ENCODE peak calls at places on chromosomes 16 and 17, in nine cellular contexts. L is adrenal gland, B is uterus, O is testis, D is K562, U is GM12878, A is lower leg skin, T is right lobe of liver, G is tibial nerve. H is an unnamed sample.

GRCh38 chr16:455453-455852 is 30.0 kb downstream of the RAB11FIP3 start:
- DNase-seq in L (no peak), B (no peak), O (no peak), D (no peak), U (no peak), A (no peak), T (no peak), G (no peak), H (no peak)

GRCh38 chr17:67619555-67619954 is 98.2 kb upstream of the NOL11 start:
- DNase-seq in L (peak), B (no peak), O (no peak), D (no peak), U (no peak), A (no peak), T (no peak), G (no peak), H (no peak)

GRCh38 chr17:67449885-67450755 is 73.0 kb downstream of the PITPNC1 start:
- DNase-seq in L (no peak), B (no peak), O (no peak), D (no peak), U (no peak), A (no peak), T (no peak), G (no peak), H (no peak)

GRCh38 chr17:27907976-27908558 is 14.9 kb upstream of the LYRM9 start:
- DNase-seq in L (no peak), B (no peak), O (no peak), D (peak), U (no peak), A (no peak), T (no peak), G (no peak), H (no peak)

GRCh38 chr17:35972945-35973332 is 8.4 kb downstream of the CCL16 start:
- DNase-seq in L (no peak), B (no peak), O (no peak), D (no peak), U (no peak), A (no peak), T (no peak), G (no peak), H (no peak)

GRCh38 chr17:74512624-74513084 is 18.6 kb downstream of the CD300LB start:
- DNase-seq in L (no peak), B (no peak), O (no peak), D (no peak), U (peak), A (peak), T (no peak), G (no peak), H (peak)

GRCh38 chr16:15559176-15559575 is 83.8 kb downstream of the MARF1 start:
- DNase-seq in L (no peak), B (no peak), O (no peak), D (no peak), U (no peak), A (no peak), T (no peak), G (no peak), H (no peak)

GRCh38 chr17:28529012-28529400 is 22.9 kb downstream of the FOXN1 start:
- DNase-seq in L (no peak), B (no peak), O (no peak), D (no peak), U (no peak), A (no peak), T (no peak), G (no peak), H (no peak)

GRCh38 chr16:66886914-66887313 is 6.6 kb downstream of the PDP2 start:
- DNase-seq in L (no peak), B (no peak), O (no peak), D (no peak), U (no peak), A (no peak), T (no peak), G (no peak), H (no peak)

GRCh38 chr17:29158096-29158495 is 22.1 kb downstream of the MYO18A start:
- DNase-seq in L (no peak), B (no peak), O (no peak), D (no peak), U (no peak), A (no peak), T (no peak), G (no peak), H (no peak)

GRCh38 chr16:1997591-1998359 is 8.0 kb downstream of the SYNGR3 start:
- DNase-seq in L (no peak), B (no peak), O (no peak), D (no peak), U (no peak), A (no peak), T (no peak), G (no peak), H (no peak)

GRCh38 chr17:8019665-8020064 is 17.2 kb downstream of the GUCY2D start:
- DNase-seq in L (no peak), B (no peak), O (no peak), D (no peak), U (no peak), A (peak), T (no peak), G (no peak), H (no peak)

GRCh38 chr16:89983550-89983949 is 35.0 kb downstream of the DEF8 start:
- DNase-seq in L (no peak), B (no peak), O (no peak), D (no peak), U (no peak), A (no peak), T (no peak), G (no peak), H (no peak)

GRCh38 chr16:63461248-63461841 is 1425.1 kb upstream of the CDH8 start:
- DNase-seq in L (no peak), B (peak), O (peak), D (peak), U (no peak), A (no peak), T (no peak), G (no peak), H (no peak)

GRCh38 chr16:68232335-68232734 is 3.6 kb downstream of the ESRP2 start:
- DNase-seq in L (no peak), B (no peak), O (no peak), D (no peak), U (no peak), A (peak), T (peak), G (no peak), H (no peak)

GRCh38 chr16:60642956-60643355 is 1393.3 kb downstream of the CDH8 start:
- DNase-seq in L (no peak), B (no peak), O (no peak), D (no peak), U (no peak), A (no peak), T (no peak), G (no peak), H (no peak)

GRCh38 chr16:28212532-28212873 is 738 bp upstream of the XPO6 start:
- DNase-seq in L (no peak), B (no peak), O (no peak), D (peak), U (no peak), A (no peak), T (no peak), G (no peak), H (no peak)

GRCh38 chr17:6276711-6277110 is 158.2 kb downstream of the AIPL1 start:
- DNase-seq in L (no peak), B (no peak), O (no peak), D (no peak), U (no peak), A (no peak), T (no peak), G (no peak), H (no peak)

GRCh38 chr17:49880291-49881053 is 32.6 kb upstream of the TAC4 start:
- DNase-seq in L (peak), B (peak), O (peak), D (peak), U (no peak), A (peak), T (peak), G (peak), H (peak)

GRCh38 chr17:1906622-1907021 is 76.8 kb downstream of the RPA1 start:
- DNase-seq in L (no peak), B (no peak), O (no peak), D (no peak), U (no peak), A (no peak), T (peak), G (no peak), H (no peak)

GRCh38 chr17:33725675-33726271 is 432.7 kb upstream of the ASIC2 start:
- DNase-seq in L (peak), B (no peak), O (peak), D (peak), U (no peak), A (no peak), T (peak), G (no peak), H (no peak)

GRCh38 chr16:54862529-54862928 is 68.1 kb upstream of the IRX5 start:
- DNase-seq in L (no peak), B (no peak), O (no peak), D (no peak), U (no peak), A (no peak), T (no peak), G (no peak), H (no peak)

GRCh38 chr17:51240275-51240674 is 19.6 kb downstream of the MBTD1 start:
- DNase-seq in L (no peak), B (no peak), O (no peak), D (no peak), U (no peak), A (no peak), T (no peak), G (no peak), H (no peak)

GRCh38 chr17:4742133-4742532 is 2.4 kb upstream of the CXCL16 start:
- DNase-seq in L (no peak), B (no peak), O (no peak), D (no peak), U (no peak), A (no peak), T (no peak), G (no peak), H (no peak)

GRCh38 chr16:70687172-70687531 is 1.3 kb upstream of the MTSS2 start:
- DNase-seq in L (no peak), B (no peak), O (no peak), D (peak), U (no peak), A (no peak), T (no peak), G (no peak), H (no peak)

GRCh38 chr17:75979705-75980187 is 706 bp downstream of the TEN1 start:
- DNase-seq in L (no peak), B (no peak), O (no peak), D (no peak), U (no peak), A (no peak), T (no peak), G (no peak), H (no peak)

GRCh38 chr16:83458612-83459011 is 349.2 kb upstream of the HSBP1 start:
- DNase-seq in L (no peak), B (no peak), O (no peak), D (no peak), U (peak), A (no peak), T (no peak), G (no peak), H (no peak)

GRCh38 chr17:61205931-61206330 is 193.7 kb upstream of the TBX2 start:
- DNase-seq in L (no peak), B (no peak), O (no peak), D (no peak), U (no peak), A (no peak), T (no peak), G (no peak), H (no peak)

GRCh38 chr16:30104090-30104489 is 8.1 kb upstream of the YPEL3 start:
- DNase-seq in L (no peak), B (no peak), O (no peak), D (no peak), U (no peak), A (no peak), T (no peak), G (no peak), H (no peak)

GRCh38 chr17:61431594-61432311 is 20.5 kb upstream of the TBX4 start:
- DNase-seq in L (no peak), B (no peak), O (no peak), D (no peak), U (no peak), A (no peak), T (no peak), G (no peak), H (no peak)

GRCh38 chr17:80123791-80124190 is 22.4 kb downstream of the GAA start:
- DNase-seq in L (peak), B (no peak), O (peak), D (no peak), U (no peak), A (peak), T (no peak), G (no peak), H (peak)

GRCh38 chr16:20849587-20850390 is 43.5 kb downstream of the REXO5 start:
- DNase-seq in L (peak), B (peak), O (peak), D (peak), U (no peak), A (peak), T (peak), G (peak), H (peak)

GRCh38 chr17:61700252-61700651 is 109.2 kb upstream of the NACA2 start:
- DNase-seq in L (no peak), B (no peak), O (no peak), D (no peak), U (no peak), A (no peak), T (no peak), G (no peak), H (no peak)

GRCh38 chr16:54673353-54673752 is 257.3 kb upstream of the IRX5 start:
- DNase-seq in L (no peak), B (no peak), O (no peak), D (no peak), U (no peak), A (no peak), T (no peak), G (no peak), H (no peak)

GRCh38 chr16:85611455-85612190 is 1.5 kb upstream of the GSE1 start:
- DNase-seq in L (peak), B (peak), O (peak), D (peak), U (no peak), A (peak), T (peak), G (peak), H (peak)
- TF ChIP-seq POLR2A in L (no peak), B (peak), O (no peak), D (peak), U (peak), A (no peak), T (peak), G (peak), H (no peak)

GRCh38 chr17:47253541-47254402 is at the start of gene ITGB3:
- DNase-seq in L (peak), B (peak), O (peak), D (peak), U (no peak), A (peak), T (peak), G (peak), H (peak)
- TF ChIP-seq POLR2A in L (no peak), B (peak), O (no peak), D (peak), U (peak), A (no peak), T (peak), G (peak), H (peak)

GRCh38 chr16:79533292-79533691 is 67.2 kb downstream of the MAF start:
- DNase-seq in L (no peak), B (no peak), O (no peak), D (no peak), U (no peak), A (no peak), T (no peak), G (no peak), H (no peak)
- TF ChIP-seq POLR2A in L (no peak), B (no peak), O (no peak), D (no peak), U (no peak), A (no peak), T (no peak), G (no peak), H (no peak)

GRCh38 chr17:38428150-38428642 is at the start of gene ARHGAP23:
- DNase-seq in L (peak), B (peak), O (peak), D (no peak), U (no peak), A (no peak), T (peak), G (no peak), H (no peak)
- TF ChIP-seq POLR2A in L (no peak), B (peak), O (no peak), D (no peak), U (no peak), A (no peak), T (no peak), G (peak), H (no peak)

DNA sequence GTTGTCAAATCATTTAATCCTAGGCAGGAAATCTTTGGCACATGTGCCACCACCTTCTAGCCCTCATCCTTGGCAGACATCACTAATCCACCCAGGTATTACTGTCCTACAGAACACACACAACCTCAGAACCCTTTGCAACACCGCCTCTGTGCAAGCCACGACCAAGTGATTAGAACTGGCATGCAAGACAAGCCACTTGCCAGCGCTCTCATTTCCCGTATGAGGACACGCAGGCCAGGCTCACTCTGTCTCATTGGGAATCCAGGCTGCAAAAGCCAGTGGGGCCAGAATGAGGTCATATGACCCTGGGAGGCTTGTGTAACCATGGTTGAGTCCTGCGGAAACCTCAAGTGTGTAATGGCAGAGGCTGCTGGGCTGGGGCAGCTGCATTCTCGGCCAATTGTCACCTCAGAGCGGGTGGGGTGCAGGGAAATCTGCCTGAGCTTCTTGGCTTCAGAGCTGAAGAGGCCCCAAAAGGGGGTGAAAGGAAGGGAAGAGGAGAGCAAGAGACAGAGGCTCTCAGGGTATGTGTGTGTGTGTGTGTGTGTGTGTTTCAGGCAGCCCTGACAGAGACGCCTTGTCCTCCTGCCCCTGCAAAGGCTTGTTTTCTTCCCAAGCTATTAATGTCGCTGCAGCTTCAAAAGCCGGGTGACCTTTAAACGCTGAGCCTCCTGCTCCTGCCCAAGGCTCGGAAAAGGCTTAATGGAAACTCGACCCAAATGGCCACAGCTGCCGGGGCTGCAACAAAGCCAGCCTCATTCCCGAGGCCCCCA is 43.2 kb upstream of the MRPS23 start:
- DNase-seq in L (peak), B (peak), O (peak), D (peak), U (no peak), A (peak), T (peak), G (peak), H (peak)
- TF ChIP-seq POLR2A in L (peak), B (peak), O (no peak), D (no peak), U (no peak), A (no peak), T (peak), G (no peak), H (no peak)

GRCh38 chr17:81831563-81831956 is 1.5 kb downstream of the MCRIP1 start:
- DNase-seq in L (no peak), B (no peak), O (no peak), D (peak), U (no peak), A (no peak), T (no peak), G (no peak), H (no peak)

GRCh38 chr17:81833921-81834830 is 674 bp downstream of the PPP1R27 start:
- DNase-seq in L (no peak), B (no peak), O (no peak), D (no peak), U (no peak), A (no peak), T (no peak), G (no peak), H (no peak)

GRCh38 chr17:81832608-81833159 is 407 bp downstream of the MCRIP1 start:
- DNase-seq in L (no peak), B (no peak), O (peak), D (peak), U (no peak), A (no peak), T (no peak), G (no peak), H (no peak)

GRCh38 chr17:81833160-81833920 is at the start of gene MCRIP1:
- DNase-seq in L (peak), B (peak), O (peak), D (peak), U (peak), A (peak), T (peak), G (peak), H (peak)

DNA sequence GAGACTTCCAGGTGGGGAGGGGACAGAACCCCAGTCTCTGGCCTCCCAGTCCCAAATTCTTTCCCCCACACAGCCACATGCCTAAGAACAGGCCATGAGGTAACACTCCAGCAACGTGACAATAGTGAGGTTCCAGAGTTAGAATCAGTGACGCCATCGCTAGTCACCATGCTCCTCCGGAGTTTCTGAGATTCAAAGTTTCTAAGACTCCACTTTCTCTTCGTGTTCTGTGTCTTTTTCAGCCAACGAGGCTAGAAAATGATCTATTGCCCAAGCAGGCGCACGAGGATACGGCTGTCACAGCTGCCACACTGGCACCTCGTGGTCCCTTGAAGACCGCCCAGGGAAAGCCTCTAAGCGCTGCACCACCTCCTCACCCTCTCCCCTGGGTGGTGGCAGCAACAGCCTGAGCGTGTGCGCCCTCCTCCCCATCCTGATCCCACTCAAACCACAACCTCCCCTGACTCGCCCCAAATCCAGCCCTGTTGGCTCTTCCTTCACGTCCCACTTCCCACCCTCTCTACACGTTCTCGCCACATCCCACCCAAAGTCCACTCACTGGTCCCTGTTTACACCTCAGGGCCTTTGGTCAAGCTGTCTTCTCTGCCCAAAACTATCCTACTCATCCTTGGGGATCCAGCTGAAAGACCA is 1.0 kb downstream of the MCRIP1 start:
- DNase-seq in L (no peak), B (no peak), O (peak), D (peak), U (no peak), A (no peak), T (no peak), G (no peak), H (no peak)
- TF ChIP-seq POLR2A in L (no peak), B (no peak), O (no peak), D (no peak), U (no peak), A (no peak), T (no peak), G (no peak), H (no peak)

GRCh38 chr17:82052638-82053059 is 951 bp downstream of the GPS1 start:
- DNase-seq in L (no peak), B (no peak), O (no peak), D (no peak), U (no peak), A (no peak), T (no peak), G (no peak), H (no peak)

GRCh38 chr17:82050761-82051641 is 610 bp downstream of the RFNG start:
- DNase-seq in L (no peak), B (no peak), O (no peak), D (no peak), U (no peak), A (no peak), T (peak), G (no peak), H (no peak)

GRCh38 chr17:82053556-82054263 is 2.0 kb downstream of the GPS1 start:
- DNase-seq in L (no peak), B (no peak), O (no peak), D (no peak), U (no peak), A (no peak), T (peak), G (no peak), H (no peak)

GRCh38 chr17:82053130-82053529 is 1.4 kb downstream of the GPS1 start:
- DNase-seq in L (no peak), B (no peak), O (no peak), D (no peak), U (no peak), A (no peak), T (peak), G (no peak), H (no peak)

GRCh38 chr17:82051776-82052637 is at the start of the genes GPS1 and RFNG:
- DNase-seq in L (peak), B (peak), O (peak), D (peak), U (no peak), A (no peak), T (peak), G (peak), H (no peak)
- TF ChIP-seq POLR2A in L (no peak), B (peak), O (no peak), D (no peak), U (peak), A (no peak), T (peak), G (peak), H (no peak)

H was measured in suprapubic skin.